ENCODE peak calls at places on chromosomes 11 and 22, in six cellular contexts. O is transverse colon, C is heart left ventricle, X is stomach, G is suprapubic skin, I is fibroblast of lung. P is an unnamed sample.

GRCh38 chr11:36333468-36333867 is 37.4 kb downstream of the PRR5L start:
- DNase-seq in O (no peak), C (no peak), X (no peak), G (no peak), I (peak; percentile 70), P (peak; percentile 81)

GRCh38 chr22:22322792-22323191 is 78.2 kb downstream of the VPREB1 start:
- DNase-seq in O (no peak), C (no peak), X (no peak), G (no peak), I (no peak), P (no peak)

GRCh38 chr22:37176464-37177061 is 11.5 kb downstream of the C1QTNF6 start:
- DNase-seq in O (peak; percentile 52), C (peak; percentile 81), X (peak; percentile 62), G (peak; percentile 85), I (peak; percentile 86), P (no peak)

GRCh38 chr22:36554101-36554500 is 25.1 kb upstream of the EIF3D start:
- DNase-seq in O (no peak), C (no peak), X (no peak), G (no peak), I (no peak), P (no peak)

GRCh38 chr11:269146-269890 is 8.9 kb upstream of the NLRP6 start:
- DNase-seq in O (no peak), C (no peak), X (no peak), G (peak; percentile 81), I (no peak), P (no peak)

GRCh38 chr11:83292709-83293435 is 6.7 kb upstream of the CCDC90B start:
- DNase-seq in O (no peak), C (no peak), X (no peak), G (no peak), I (peak; percentile 76), P (peak; percentile 27)

GRCh38 chr11:115778928-115779650 is 274.9 kb upstream of the CADM1 start:
- DNase-seq in O (no peak), C (peak; percentile 50), X (no peak), G (no peak), I (no peak), P (no peak)

GRCh38 chr22:19554834-19555404 is 30.7 kb upstream of the CLDN5 start:
- DNase-seq in O (no peak), C (no peak), X (no peak), G (peak; percentile 55), I (peak; percentile 46), P (no peak)

GRCh38 chr11:763073-763463 is 14.2 kb downstream of the GATD1 start:
- DNase-seq in O (peak; percentile 72), C (no peak), X (peak; percentile 64), G (no peak), I (no peak), P (no peak)

GRCh38 chr11:47415949-47416472 is 7.6 kb downstream of the SLC39A13 start:
- DNase-seq in O (peak; percentile 78), C (peak; percentile 93), X (peak; percentile 78), G (no peak), I (peak; percentile 94), P (peak; percentile 60)

GRCh38 chr22:24106385-24107381 is 74.6 kb upstream of the SUSD2 start:
- DNase-seq in O (peak; percentile 28), C (no peak), X (no peak), G (no peak), I (peak; percentile 14), P (no peak)

GRCh38 chr22:23531966-23532735 is 47.9 kb downstream of the IGLL1 start:
- DNase-seq in O (no peak), C (no peak), X (no peak), G (peak; percentile 57), I (no peak), P (no peak)

GRCh38 chr11:69434341-69434960 is 47.0 kb upstream of the LINC01488 start:
- DNase-seq in O (no peak), C (no peak), X (no peak), G (no peak), I (no peak), P (no peak)
- TF ChIP-seq CTCF in O (no peak), C (no peak), X (no peak), G (no peak), I (no peak), P (no peak)

GRCh38 chr11:131499199-131499598 is 128.8 kb downstream of the NTM start:
- DNase-seq in O (no peak), C (no peak), X (no peak), G (no peak), I (no peak), P (no peak)

GRCh38 chr11:131503017-131503416 is 132.6 kb downstream of the NTM start:
- DNase-seq in O (no peak), C (no peak), X (no peak), G (no peak), I (no peak), P (no peak)

GRCh38 chr11:131498631-131499053 is 128.2 kb downstream of the NTM start:
- DNase-seq in O (no peak), C (no peak), X (no peak), G (no peak), I (no peak), P (no peak)

GRCh38 chr11:131506376-131506775 is 136.0 kb downstream of the NTM start:
- DNase-seq in O (no peak), C (no peak), X (no peak), G (no peak), I (no peak), P (no peak)

DNA sequence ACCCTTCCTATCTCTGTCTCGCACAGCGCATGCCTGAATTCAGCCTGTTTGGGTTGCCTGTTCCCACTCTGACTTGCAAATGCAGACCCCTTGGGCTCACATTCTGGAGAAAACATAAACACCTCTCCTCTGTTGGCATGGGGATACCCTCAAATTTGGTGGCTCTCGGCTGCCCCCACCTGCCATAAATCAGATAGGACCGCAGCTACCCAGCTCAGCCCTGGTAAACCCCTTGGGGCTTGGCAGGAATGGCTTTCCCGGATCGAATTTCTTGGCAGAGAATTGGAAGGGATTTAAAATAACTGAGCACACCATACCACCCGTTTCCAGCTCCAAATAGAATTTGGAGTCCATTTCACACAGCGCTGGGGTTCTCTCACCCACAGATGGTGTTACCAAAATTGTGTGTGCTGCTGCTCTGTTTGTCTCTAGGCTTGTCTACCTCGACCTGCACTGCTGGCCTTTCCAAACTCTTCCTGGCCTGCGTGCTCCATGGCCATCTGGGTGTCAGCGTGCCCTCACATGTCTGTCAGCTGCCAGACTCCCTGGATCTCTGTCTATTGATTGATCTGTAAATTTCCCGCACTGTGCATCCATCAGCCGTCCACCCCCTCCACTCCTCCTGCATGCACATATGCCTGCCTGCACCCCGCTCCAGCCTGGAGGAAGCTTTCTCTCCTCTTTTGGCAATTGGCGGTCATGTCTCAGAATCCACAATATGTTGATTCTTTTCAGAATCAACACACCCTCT is 134.0 kb downstream of the NTM start:
- DNase-seq in O (no peak), C (no peak), X (peak; percentile 40), G (no peak), I (no peak), P (no peak)
- H3K27ac ChIP-seq in O (no peak overlapping the region), C (no peak overlapping the region), X (no peak overlapping the region), G (no peak overlapping the region), I (no peak overlapping the region), P (no peak overlapping the region)

GRCh38 chr22:35509960-35510359 is 30.7 kb upstream of the RASD2 start:
- DNase-seq in O (no peak), C (no peak), X (no peak), G (no peak), I (no peak), P (no peak)

GRCh38 chr22:35510951-35511350 is 29.7 kb upstream of the RASD2 start:
- DNase-seq in O (no peak), C (no peak), X (no peak), G (no peak), I (no peak), P (no peak)

GRCh38 chr22:35506259-35506570 is 34.4 kb upstream of the RASD2 start:
- DNase-seq in O (no peak), C (no peak), X (no peak), G (no peak), I (peak; percentile 10), P (peak; percentile 47)

GRCh38 chr22:35510481-35510934 is 30.1 kb upstream of the RASD2 start:
- DNase-seq in O (no peak), C (no peak), X (no peak), G (no peak), I (peak; percentile 6), P (no peak)

GRCh38 chr22:35509451-35509850 is 31.2 kb upstream of the RASD2 start:
- DNase-seq in O (no peak), C (no peak), X (no peak), G (no peak), I (no peak), P (no peak)
- H3K27me3 ChIP-seq in O (peaks cover 4% of the 10 kb centered on the region), C (no peaks in the 10 kb centered on the region), X (no peaks in the 10 kb centered on the region), G (peaks cover 2% of the 10 kb centered on the region), I (peaks cover 22% of the 10 kb centered on the region), P (peaks cover 37% of the 10 kb centered on the region)

GRCh38 chr11:95832763-95833162 is 42.5 kb downstream of the CEP57 start:
- DNase-seq in O (no peak), C (no peak), X (no peak), G (no peak), I (peak; percentile 83), P (no peak)
- TF ChIP-seq CTCF in O (no peak), C (no peak), X (no peak), G (no peak), I (no peak), P (no peak)

GRCh38 chr11:33272338-33273107 is 15.3 kb downstream of the HIPK3 start:
- DNase-seq in O (no peak), C (no peak), X (no peak), G (no peak), I (no peak), P (no peak)

GRCh38 chr11:33268945-33269567 is 11.9 kb downstream of the HIPK3 start:
- DNase-seq in O (no peak), C (no peak), X (no peak), G (no peak), I (peak; percentile 30), P (no peak)

GRCh38 chr11:33266418-33267215 is 9.4 kb downstream of the HIPK3 start:
- DNase-seq in O (no peak), C (peak; percentile 67), X (no peak), G (no peak), I (peak; percentile 79), P (no peak)

GRCh38 chr11:33273656-33274055 is 16.5 kb downstream of the HIPK3 start:
- DNase-seq in O (no peak), C (no peak), X (no peak), G (no peak), I (no peak), P (no peak)

GRCh38 chr11:33269822-33270221 is 12.6 kb downstream of the HIPK3 start:
- DNase-seq in O (no peak), C (no peak), X (no peak), G (no peak), I (no peak), P (no peak)
- H3K27ac ChIP-seq in O (peak overlapping the region; percentile 18), C (no peak overlapping the region), X (peak overlapping the region; percentile 18), G (no peak overlapping the region), I (no peak overlapping the region), P (no peak overlapping the region)

GRCh38 chr11:67393990-67394389 is 2.2 kb downstream of the RAD9A start:
- DNase-seq in O (no peak), C (no peak), X (no peak), G (no peak), I (no peak), P (no peak)
- H3K27me3 ChIP-seq in O (no peaks in the 10 kb centered on the region), C (no peaks in the 10 kb centered on the region), X (no peaks in the 10 kb centered on the region), G (no peaks in the 10 kb centered on the region), I (no peaks in the 10 kb centered on the region), P (no peaks in the 10 kb centered on the region)

P was measured in foreskin keratinocyte.